ENCODE peak calls at places on chromosomes 3 and 15, in ten cellular contexts. G is CD4-positive, alpha-beta T cell; Y is caudate nucleus; W is ovary; Q is fibroblast of lung; B is GM23248; R is neuronal stem cell; P is heart right ventricle; F is breast epithelium; Z is CD8-positive, alpha-beta memory T cell. X is an unnamed sample.
A peak's percentile ranks its signal among the peaks of the same experiment; 100 is the strongest.

GRCh38 chr3:172102123-172102882 is 62.9 kb downstream of the FNDC3B start:
- DNase-seq in Z (peak; percentile 11), F (no peak), Y (no peak), Q (no peak), G (peak; percentile 25), W (no peak), R (no peak), B (no peak), P (no peak), X (no peak)

GRCh38 chr15:93040288-93041158 is 48.5 kb downstream of the RGMA start:
- DNase-seq in Y (no peak), B (no peak), Q (no peak), P (no peak), R (no peak), Z (no peak), G (no peak), W (peak; percentile 7), F (peak; percentile 52), X (no peak)

GRCh38 chr3:120743556-120744195 is 1.1 kb downstream of the GTF2E1 start:
- DNase-seq in B (peak; percentile 69), P (no peak), F (no peak), Y (no peak), G (no peak), R (no peak), Z (no peak), W (no peak), Q (peak; percentile 14), X (no peak)

GRCh38 chr3:126731044-126731443 is 27.0 kb downstream of the CHCHD6 start:
- DNase-seq in Y (no peak), Z (no peak), Q (no peak), F (no peak), B (no peak), G (no peak), R (no peak), P (no peak), W (no peak), X (no peak)

GRCh38 chr3:193780810-193781472 is 187.9 kb downstream of the OPA1 start:
- DNase-seq in F (peak; percentile 67), P (peak; percentile 75), Q (peak; percentile 81), Y (no peak), G (no peak), R (peak; percentile 70), B (peak; percentile 90), Z (no peak), W (peak; percentile 84), X (peak; percentile 35)

GRCh38 chr3:123610331-123610730 is 25.5 kb upstream of the HACD2 start:
- DNase-seq in Z (no peak), Y (no peak), G (no peak), P (no peak), R (no peak), F (no peak), W (no peak), B (no peak), Q (no peak), X (no peak)

GRCh38 chr15:64044315-64045105 is 1.8 kb downstream of the DAPK2 start:
- DNase-seq in Q (no peak), R (no peak), G (no peak), Y (no peak), W (no peak), P (no peak), B (peak; percentile 12), Z (no peak), F (no peak), X (no peak)

GRCh38 chr3:126432901-126433480 is 38.3 kb downstream of the CFAP100 start:
- DNase-seq in P (no peak), Q (no peak), Y (no peak), R (no peak), F (no peak), W (no peak), B (no peak), Z (no peak), G (no peak), X (no peak)

GRCh38 chr3:106160396-106160795 is 291.6 kb upstream of the CBLB start:
- DNase-seq in G (no peak), Y (no peak), Q (no peak), R (no peak), Z (no peak), W (no peak), B (no peak), P (no peak), F (no peak), X (no peak)

GRCh38 chr15:34437687-34438086 is at the start of gene GOLGA8A:
- DNase-seq in G (peak; percentile 78), P (peak; percentile 81), F (no peak), B (peak; percentile 85), R (peak; percentile 39), Y (peak; percentile 39), Q (peak; percentile 67), W (peak; percentile 78), Z (peak; percentile 54), X (no peak)

DNA sequence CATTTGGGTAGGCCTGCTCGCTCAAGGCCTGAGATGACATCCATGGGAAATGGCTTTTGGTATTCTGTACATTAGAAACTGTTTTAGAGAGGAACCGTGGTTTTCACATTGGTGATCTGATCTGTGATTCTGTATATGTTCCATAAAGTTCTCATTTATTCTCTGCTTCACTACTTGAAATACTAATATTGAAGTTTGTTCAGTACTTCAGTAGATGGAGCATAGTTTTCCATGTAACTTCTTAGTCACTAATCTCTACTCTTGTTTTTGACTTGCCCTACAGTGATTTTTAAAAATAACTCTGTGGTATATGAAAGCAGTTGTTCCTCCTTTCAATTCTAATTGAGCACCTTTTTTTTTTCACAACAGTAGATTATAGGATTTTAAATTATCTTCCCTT is 66.5 kb downstream of the MBNL1 start:
- DNase-seq in R (no peak), W (no peak), P (no peak), G (no peak), Q (no peak), F (no peak), B (no peak), Y (no peak), Z (no peak), X (no peak)
- H3K27ac ChIP-seq in R (no peak overlapping the region), W (no peak overlapping the region), P (no peak overlapping the region), G (no peak overlapping the region), Q (no peak overlapping the region), F (no peak overlapping the region), B (no peak overlapping the region), Y (no peak overlapping the region), Z (no peak overlapping the region), X (no peak overlapping the region)

GRCh38 chr15:68034719-68035293 is 19.3 kb upstream of the PIAS1 start:
- DNase-seq in R (no peak), F (no peak), B (no peak), Z (no peak), W (no peak), P (no peak), Y (no peak), Q (no peak), G (no peak), X (no peak)
- H3K27ac ChIP-seq in R (no peak overlapping the region), F (no peak overlapping the region), B (no peak overlapping the region), Z (no peak overlapping the region), W (no peak overlapping the region), P (no peak overlapping the region), Y (no peak overlapping the region), Q (no peak overlapping the region), G (no peak overlapping the region), X (no peak overlapping the region)

GRCh38 chr15:90004671-90005070 is 3.5 kb downstream of the ZNF710 start:
- DNase-seq in Z (no peak), W (no peak), F (no peak), R (no peak), G (no peak), Q (peak; percentile 97), B (peak; percentile 99), Y (no peak), P (no peak), X (no peak)

GRCh38 chr15:90003736-90004135 is 2.6 kb downstream of the ZNF710 start:
- DNase-seq in F (no peak), Q (peak; percentile 20), R (no peak), P (no peak), B (no peak), G (no peak), Y (no peak), Z (no peak), W (no peak), X (no peak)

GRCh38 chr15:90002428-90002844 is 1.3 kb downstream of the ZNF710 start:
- DNase-seq in Y (no peak), G (no peak), Z (peak; percentile 21), F (peak; percentile 38), W (peak; percentile 63), Q (peak; percentile 52), P (peak; percentile 53), R (no peak), B (peak; percentile 70), X (no peak)

GRCh38 chr15:90006217-90007088 is 5.3 kb downstream of the ZNF710 start:
- DNase-seq in Z (no peak), W (no peak), G (no peak), F (no peak), Q (no peak), B (no peak), Y (no peak), R (no peak), P (no peak), X (no peak)

DNA sequence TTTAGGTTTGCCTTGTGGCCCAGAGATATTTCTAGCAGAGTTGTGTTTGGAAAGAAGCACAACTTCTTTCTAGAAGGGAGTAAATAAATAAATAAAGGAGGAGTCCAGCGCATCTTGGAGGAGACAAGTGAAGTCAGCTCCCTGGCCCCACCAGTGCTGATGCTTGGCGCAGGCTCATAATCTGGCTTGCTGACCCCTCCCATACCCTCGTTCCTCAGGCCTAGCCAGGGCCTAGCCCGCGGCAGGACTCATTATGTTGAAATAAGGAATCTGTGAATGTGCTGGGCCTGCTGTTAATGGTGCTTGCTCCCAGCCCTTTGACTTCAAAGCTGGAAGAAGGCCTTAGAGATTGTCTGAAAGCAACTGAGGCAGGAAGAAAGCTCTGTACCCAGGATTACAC is 3.1 kb downstream of the ZNF710 start:
- DNase-seq in W (no peak), Q (no peak), R (no peak), Z (no peak), Y (no peak), F (no peak), G (no peak), P (peak; percentile 32), B (peak; percentile 71), X (no peak)
- H3K27ac ChIP-seq in W (no peak overlapping the region), Q (peak overlapping the region; percentile 96), R (no peak overlapping the region), Z (no peak overlapping the region), Y (peak overlapping the region; percentile 62), F (peak overlapping the region; percentile 96), G (no peak overlapping the region), P (peak overlapping the region; percentile 91), B (peak overlapping the region; percentile 97), X (peak overlapping the region; percentile 75)

GRCh38 chr15:21267231-21267630 is 173.1 kb downstream of the POTEB3 start:
- DNase-seq in F (no peak), R (no peak), Z (no peak), B (no peak), Q (no peak), G (no peak), P (no peak), W (no peak), Y (no peak), X (no peak)

GRCh38 chr15:21261396-21261964 is 178.8 kb downstream of the POTEB3 start:
- DNase-seq in G (no peak), Q (no peak), W (no peak), B (no peak), Z (no peak), P (peak; percentile 11), R (no peak), Y (no peak), F (no peak), X (no peak)

GRCh38 chr15:21262851-21263400 is 177.4 kb downstream of the POTEB3 start:
- DNase-seq in Z (no peak), Y (no peak), Q (no peak), B (no peak), F (no peak), G (no peak), R (no peak), W (no peak), P (no peak), X (no peak)

GRCh38 chr15:21260966-21261395 is 179.3 kb downstream of the POTEB3 start:
- DNase-seq in F (no peak), Q (no peak), P (peak; percentile 14), B (no peak), Z (no peak), G (no peak), W (peak; percentile 13), Y (no peak), R (no peak), X (no peak)

GRCh38 chr15:21261965-21262850 is 178.1 kb downstream of the POTEB3 start:
- DNase-seq in F (no peak), G (no peak), Z (peak; percentile 3), W (peak; percentile 14), B (no peak), Q (no peak), R (no peak), Y (no peak), P (peak; percentile 18), X (no peak)
- H3K27ac ChIP-seq in F (no peak overlapping the region), G (no peak overlapping the region), Z (no peak overlapping the region), W (no peak overlapping the region), B (no peak overlapping the region), Q (no peak overlapping the region), R (no peak overlapping the region), Y (no peak overlapping the region), P (no peak overlapping the region), X (no peak overlapping the region)

X was measured in substantia nigra.